ENCODE peak calls at places on chromosomes 6 and 20, in nine cellular contexts. T, Z, U, H, J, O, I, W and L are unnamed samples.

GRCh38 chr6:134429861-134430380 is 112.0 kb upstream of the SGK1 start:
- DNase-seq in T (no peak), Z (no peak), U (no peak), H (no peak), J (no peak), O (no peak), I (no peak), W (no peak), L (no peak)

GRCh38 chr6:26330835-26331808 is 33.9 kb upstream of the BTN3A2 start:
- DNase-seq in T (no peak), Z (no peak), U (no peak), H (peak), J (peak), O (peak), I (peak), W (peak), L (no peak)

GRCh38 chr6:116764961-116765841 is at the start of gene FAM162B:
- DNase-seq in T (peak), Z (no peak), U (peak), H (peak), J (no peak), O (no peak), I (no peak), W (peak), L (no peak)

GRCh38 chr6:113854531-113855499 is 2.3 kb upstream of the MARCKS start:
- DNase-seq in T (peak), Z (no peak), U (peak), H (peak), J (no peak), O (peak), I (peak), W (peak), L (no peak)

GRCh38 chr20:63441777-63442493 is 30.5 kb downstream of the KCNQ2 start:
- DNase-seq in T (peak), Z (no peak), U (no peak), H (peak), J (peak), O (peak), I (peak), W (peak), L (no peak)

GRCh38 chr6:125821825-125822281 is 31.1 kb downstream of the NCOA7 start:
- DNase-seq in T (no peak), Z (no peak), U (no peak), H (no peak), J (no peak), O (no peak), I (no peak), W (no peak), L (peak)

GRCh38 chr6:106119991-106120390 is 33.9 kb downstream of the PRDM1 start:
- DNase-seq in T (no peak), Z (no peak), U (no peak), H (no peak), J (no peak), O (no peak), I (no peak), W (no peak), L (no peak)

GRCh38 chr6:135938588-135939215 is 87.2 kb downstream of the PDE7B start:
- DNase-seq in T (no peak), Z (no peak), U (no peak), H (peak), J (no peak), O (peak), I (peak), W (peak), L (no peak)

GRCh38 chr20:47351643-47352331 is 4.7 kb downstream of the ZMYND8 start:
- DNase-seq in T (no peak), Z (no peak), U (no peak), H (peak), J (no peak), O (no peak), I (peak), W (peak), L (no peak)

GRCh38 chr6:149001422-149001821 is 254.6 kb downstream of the UST start:
- DNase-seq in T (no peak), Z (no peak), U (no peak), H (no peak), J (no peak), O (no peak), I (no peak), W (no peak), L (no peak)

GRCh38 chr6:138517635-138518034 is 18.3 kb upstream of the NHSL1 start:
- DNase-seq in T (no peak), Z (no peak), U (peak), H (peak), J (no peak), O (peak), I (peak), W (peak), L (no peak)

GRCh38 chr6:150899231-150899630 is 33.7 kb downstream of the MTHFD1L start:
- DNase-seq in T (no peak), Z (no peak), U (no peak), H (no peak), J (no peak), O (no peak), I (no peak), W (no peak), L (no peak)

GRCh38 chr20:9015984-9016324 is 52.9 kb upstream of the PLCB4 start:
- DNase-seq in T (no peak), Z (no peak), U (no peak), H (no peak), J (peak), O (no peak), I (no peak), W (no peak), L (no peak)